ENCODE peak calls at places on chromosomes 11 and 22, in four cellular contexts. Z is SK-N-SH, C is HepG2, A is GM12878. H is an unnamed sample.

GRCh38 chr11:133930767-133931448 is 25.9 kb downstream of the IGSF9B start:
- DNase-seq in Z (no peak), A (no peak), C (peak), H (peak)

GRCh38 chr11:112363527-112363926 is 102.9 kb upstream of the PLET1 start:
- DNase-seq in C (no peak), A (no peak), Z (no peak), H (no peak)

GRCh38 chr22:22784249-22785039 is 103.2 kb upstream of the IGLL5 start:
- DNase-seq in Z (no peak), C (no peak), A (no peak), H (no peak)

GRCh38 chr11:62771144-62772021 is at the start of gene TAF6L:
- DNase-seq in A (peak), C (peak), Z (peak), H (peak)

GRCh38 chr22:35882226-35883027 is 146.2 kb downstream of the RBFOX2 start:
- DNase-seq in C (no peak), Z (peak), A (no peak), H (no peak)

GRCh38 chr11:80943226-80943625 is 1502.4 kb upstream of the TENM4 start:
- DNase-seq in Z (no peak), A (no peak), C (no peak), H (no peak)

GRCh38 chr11:123532131-123532530 is 102.1 kb downstream of the GRAMD1B start:
- DNase-seq in A (no peak), C (no peak), Z (no peak), H (no peak)

GRCh38 chr11:118663929-118664328 is 15.5 kb downstream of the TREH start:
- DNase-seq in Z (no peak), C (no peak), A (no peak), H (no peak)

GRCh38 chr11:27497284-27497866 is 9.2 kb downstream of the LIN7C start:
- DNase-seq in Z (peak), A (no peak), C (peak), H (no peak)

GRCh38 chr11:65095974-65096806 is at the start of gene VPS51:
- DNase-seq in C (peak), Z (peak), A (peak), H (peak)

GRCh38 chr11:15115686-15116085 is 963 bp downstream of the INSC start:
- DNase-seq in A (no peak), Z (no peak), C (no peak), H (no peak)

GRCh38 chr11:9639985-9640384 is 23.9 kb upstream of the SWAP70 start:
- DNase-seq in Z (no peak), A (no peak), C (no peak), H (no peak)

GRCh38 chr11:79940976-79941735 is 500.3 kb upstream of the TENM4 start:
- DNase-seq in Z (no peak), C (no peak), A (no peak), H (no peak)

GRCh38 chr11:70503201-70503877 is 105.0 kb downstream of the CTTN start:
- DNase-seq in C (no peak), Z (no peak), A (no peak), H (no peak)

GRCh38 chr11:74697722-74698121 is 33.5 kb downstream of the CHRDL2 start:
- DNase-seq in A (no peak), C (no peak), Z (no peak), H (no peak)

GRCh38 chr11:130165601-130166456 is 6.2 kb downstream of the ST14 start:
- DNase-seq in Z (no peak), C (no peak), A (no peak), H (no peak)

GRCh38 chr22:37020192-37020479 is 594 bp downstream of the MPST start:
- DNase-seq in A (no peak), C (no peak), Z (peak), H (peak)

GRCh38 chr11:124633355-124633754 is 10.7 kb downstream of the TBRG1 start:
- DNase-seq in Z (peak), C (no peak), A (no peak), H (peak)

GRCh38 chr22:37396488-37397084 is 30.7 kb downstream of the ELFN2 start:
- DNase-seq in A (no peak), Z (peak), C (no peak), H (no peak)

DNA sequence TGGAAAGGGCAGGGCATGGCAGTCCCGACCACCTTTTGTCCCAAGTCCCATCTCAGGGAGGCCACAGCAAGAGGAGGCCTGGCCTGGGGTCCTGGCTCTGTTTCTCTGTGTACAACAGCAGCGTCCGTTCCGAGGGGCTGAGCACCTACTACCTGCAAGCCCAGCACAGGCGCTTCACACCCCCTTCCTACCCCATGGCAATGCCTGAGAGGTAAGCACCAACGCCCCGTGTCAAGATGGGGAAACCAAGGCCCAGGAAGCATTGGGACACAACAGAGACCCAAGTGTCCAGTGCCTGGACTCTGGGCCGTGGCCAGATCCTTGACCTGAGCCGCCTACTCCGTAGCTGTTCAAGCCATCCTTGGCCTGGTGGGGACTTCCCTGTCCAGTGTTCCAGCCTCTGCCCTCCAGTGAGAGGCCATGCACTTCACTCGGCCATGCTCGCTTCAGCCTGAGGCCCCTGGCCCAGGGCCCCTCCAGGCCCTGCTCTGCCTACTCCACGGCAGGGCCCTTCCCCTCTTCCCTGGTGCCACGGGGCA is 14.3 kb upstream of the TCF20 start:
- DNase-seq in C (no peak), A (no peak), Z (no peak), H (no peak)
- TF ChIP-seq FOXM1 in C (no peak), A (no peak), Z (no peak), H (no peak)

GRCh38 chr22:24964441-24964840 is 11.9 kb downstream of the KIAA1671 start:
- DNase-seq in A (no peak), Z (no peak), C (no peak), H (no peak)

GRCh38 chr22:24965822-24966626 is 13.5 kb downstream of the KIAA1671 start:
- DNase-seq in Z (no peak), A (no peak), C (peak), H (no peak)

GRCh38 chr22:24972369-24972768 is 19.9 kb downstream of the KIAA1671 start:
- DNase-seq in A (no peak), C (no peak), Z (no peak), H (no peak)

GRCh38 chr22:24969588-24970301 is 17.2 kb downstream of the KIAA1671 start:
- DNase-seq in A (no peak), Z (peak), C (peak), H (no peak)

DNA sequence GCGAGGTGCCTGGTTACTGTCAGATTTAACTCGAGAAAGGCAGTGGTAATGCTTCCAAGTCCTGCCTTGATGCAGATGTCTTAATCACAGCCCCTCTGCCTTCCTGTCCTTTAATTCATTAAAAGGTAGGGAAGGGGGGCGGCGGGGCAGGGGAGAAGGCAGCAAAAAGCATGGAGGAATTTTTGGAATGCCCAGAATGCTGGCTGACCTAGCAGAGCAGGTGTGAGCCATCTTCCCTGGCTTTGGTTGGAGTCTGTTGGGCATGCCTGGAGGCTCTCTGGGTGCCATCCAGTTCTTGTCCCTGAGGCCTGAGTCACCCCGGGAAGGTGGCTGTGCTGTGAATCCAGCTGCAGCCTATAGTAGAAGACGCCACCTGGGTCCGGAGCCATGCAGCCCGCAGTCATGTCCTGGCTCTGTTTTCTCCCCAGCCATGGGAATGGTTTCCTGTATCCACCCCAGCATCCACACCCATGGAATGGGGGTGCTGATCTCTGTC is 15.6 kb downstream of the KIAA1671 start:
- DNase-seq in A (no peak), Z (no peak), C (no peak), H (no peak)
- TF ChIP-seq FOXM1 in A (no peak), Z (peak), C (no peak), H (no peak)

GRCh38 chr11:41437006-41437405 is 22.4 kb downstream of the LRRC4C start:
- DNase-seq in A (no peak), Z (no peak), C (no peak), H (no peak)

GRCh38 chr11:41431784-41432183 is 27.7 kb downstream of the LRRC4C start:
- DNase-seq in Z (peak), A (no peak), C (peak), H (peak)
- TF ChIP-seq FOXM1 in Z (no peak), A (no peak), C (no peak), H (no peak)

GRCh38 chr22:30481711-30482110 is 9.9 kb upstream of the SEC14L3 start:
- DNase-seq in C (no peak), Z (no peak), A (no peak), H (no peak)
- TF ChIP-seq FOXM1 in C (no peak), Z (no peak), A (no peak), H (no peak)

GRCh38 chr11:131583823-131584222 is 213.4 kb downstream of the NTM start:
- DNase-seq in A (no peak), Z (no peak), C (no peak), H (no peak)

GRCh38 chr11:131582021-131582531 is 211.7 kb downstream of the NTM start:
- DNase-seq in A (no peak), Z (no peak), C (no peak), H (no peak)

GRCh38 chr11:131581006-131581405 is 210.6 kb downstream of the NTM start:
- DNase-seq in A (no peak), C (no peak), Z (no peak), H (no peak)

GRCh38 chr11:131588057-131588456 is 217.6 kb downstream of the NTM start:
- DNase-seq in C (no peak), A (no peak), Z (no peak), H (no peak)

DNA sequence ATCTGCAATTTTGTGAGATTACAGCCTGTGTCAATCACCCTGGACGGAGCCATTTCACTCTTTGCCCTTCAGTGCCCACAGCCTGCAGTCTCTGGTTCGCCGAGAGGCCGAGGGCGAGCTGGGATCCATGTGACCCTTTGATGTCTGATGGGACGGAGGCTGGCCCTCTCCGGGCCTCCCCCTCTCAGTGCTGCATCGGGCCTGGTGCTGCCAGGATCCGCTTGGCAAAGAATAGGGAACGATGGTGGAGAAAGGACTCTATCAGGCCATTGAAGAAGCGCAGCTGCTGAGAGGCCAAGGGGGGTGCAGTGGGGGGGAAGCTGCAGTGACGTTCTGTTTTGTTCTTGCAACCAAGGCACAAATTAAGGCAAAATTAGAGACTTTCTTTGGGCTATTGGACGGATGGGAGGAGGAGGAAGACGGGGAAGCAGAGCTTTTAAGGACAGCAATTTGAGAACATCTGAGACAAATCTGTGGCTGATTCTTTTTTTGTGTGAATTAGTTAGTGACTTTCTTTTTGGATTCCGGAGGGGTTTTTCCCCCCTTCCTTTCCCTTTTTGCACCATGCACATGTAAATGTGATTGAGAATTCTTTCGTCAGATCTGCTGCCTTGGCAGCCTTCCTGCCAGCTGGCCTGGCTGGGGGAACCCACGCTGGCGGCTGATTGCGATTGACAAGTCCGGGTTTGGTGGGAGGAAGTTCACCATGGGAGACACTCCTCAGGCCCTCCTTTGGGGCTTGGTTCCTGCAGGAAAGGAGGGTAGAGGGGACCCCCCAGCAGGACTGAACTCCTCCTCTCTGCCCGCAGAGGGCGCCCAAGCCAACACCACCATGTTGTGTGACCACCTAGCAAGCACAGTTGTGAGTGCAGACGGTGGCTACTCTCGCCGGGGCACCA is 214.5 kb downstream of the NTM start:
- DNase-seq in Z (peak), A (no peak), C (no peak), H (peak)
- TF ChIP-seq FOXM1 in Z (no peak), A (no peak), C (no peak), H (no peak)

DNA sequence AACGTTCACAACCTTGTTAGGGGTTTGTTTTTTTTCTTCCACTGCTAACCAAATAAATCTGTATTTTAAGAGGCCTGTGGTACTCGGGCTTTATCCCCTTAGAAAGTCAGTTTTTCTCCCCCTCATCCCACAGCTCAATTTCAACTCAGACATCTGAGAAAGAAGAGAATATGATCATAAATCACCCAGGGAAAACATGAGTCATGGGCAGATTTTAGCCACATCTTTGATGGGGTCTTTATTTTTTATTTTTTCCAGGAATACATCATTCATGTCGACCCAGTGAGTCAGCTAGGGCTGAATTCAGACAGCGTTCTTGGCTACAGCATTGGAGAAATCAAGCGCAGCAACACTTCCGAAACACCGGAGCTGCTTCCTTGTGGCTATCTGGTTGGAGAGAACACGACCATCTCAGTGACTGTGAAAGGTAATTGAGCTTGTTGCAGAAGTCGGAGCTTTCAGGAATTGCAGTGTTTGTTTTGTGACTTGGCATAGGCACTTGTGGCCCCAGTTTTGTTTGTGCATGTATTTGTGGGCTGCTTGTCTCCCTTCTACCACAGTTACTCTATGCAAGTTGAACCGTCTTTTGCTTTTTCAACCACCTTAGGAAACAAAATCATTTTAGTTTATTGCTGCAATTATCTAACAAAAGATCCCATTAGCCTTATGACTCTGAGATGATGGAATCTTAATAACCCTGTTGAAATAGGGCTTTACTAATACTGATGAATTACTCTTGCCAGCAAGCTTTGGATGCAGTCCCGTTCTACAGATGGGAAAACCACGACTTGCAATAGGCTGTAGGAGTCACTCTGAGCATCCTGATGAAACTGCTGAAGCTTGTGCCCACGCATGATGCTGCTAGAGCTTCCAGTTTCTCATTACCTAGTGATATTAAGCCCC is 62.7 kb downstream of the DBX1 start:
- DNase-seq in C (no peak), Z (no peak), A (no peak), H (no peak)
- TF ChIP-seq FOXM1 in C (no peak), Z (peak), A (no peak), H (no peak)

DNA sequence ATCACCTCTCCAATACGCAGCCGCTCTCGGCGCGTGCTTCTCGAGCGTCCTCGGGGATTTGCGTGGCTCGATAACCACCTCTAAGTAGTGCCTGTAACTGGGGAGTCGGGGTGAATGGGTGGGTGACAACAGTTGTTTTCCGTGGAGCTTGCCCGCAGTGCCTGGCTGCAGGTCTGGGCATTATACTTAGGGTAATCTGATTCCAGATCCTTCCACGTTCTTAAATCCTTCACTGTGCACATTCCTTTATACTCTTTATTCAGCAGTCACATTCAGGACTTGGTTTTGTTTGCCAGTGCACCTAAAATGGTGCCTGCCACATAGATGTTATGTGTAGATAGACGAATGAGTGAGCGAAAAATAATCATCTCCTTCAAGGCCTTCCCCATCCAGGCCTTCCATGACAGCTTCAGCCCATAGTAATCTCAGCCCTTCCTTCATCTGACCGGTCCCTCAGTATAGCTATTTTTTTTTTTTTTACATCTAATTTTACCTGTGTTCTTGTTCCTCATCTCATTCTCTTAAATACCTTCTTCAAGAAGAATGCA is 602 bp downstream of the NAT10 start:
- DNase-seq in C (peak), A (no peak), Z (peak), H (no peak)
- TF ChIP-seq FOXM1 in C (no peak), A (no peak), Z (no peak), H (no peak)

GRCh38 chr11:75924966-75925784 is 110.2 kb downstream of the UVRAG start:
- DNase-seq in Z (no peak), C (no peak), A (no peak), H (no peak)
- TF ChIP-seq FOXM1 in Z (no peak), C (no peak), A (no peak), H (no peak)